ENCODE peak calls at places on chromosomes 16 and 17, in five cellular contexts. D is AG08395; H is stimulated activated CD4-positive, alpha-beta T cell treated with anti-CD3 and anti-CD28 coated beads, Interleukin-4, amount 100 ng/mL, for 4 hours; F is WTC11; P is activated CD4-positive, alpha-beta T cell treated with anti-CD3 and anti-CD28 coated beads for 4 hours. O is an unnamed sample.

GRCh38 chr17:74807925-74808324 is 31.8 kb upstream of the NAT9 start:
- DNase-seq in D (no peak), H (no peak), F (no peak), P (no peak), O (no peak)

GRCh38 chr16:22161401-22161800 is 905 bp upstream of the SDR42E2 start:
- DNase-seq in D (no peak), H (no peak), F (no peak), P (no peak), O (no peak)

GRCh38 chr16:66894055-66894454 is 13.7 kb downstream of the PDP2 start:
- DNase-seq in D (no peak), H (no peak), F (no peak), P (no peak), O (no peak)

GRCh38 chr16:70703835-70704381 is 18.1 kb upstream of the MTSS2 start:
- DNase-seq in D (no peak), H (no peak), F (no peak), P (no peak), O (no peak)

GRCh38 chr17:1975573-1975972 is 49.6 kb downstream of the RTN4RL1 start:
- DNase-seq in D (no peak), H (no peak), F (no peak), P (no peak), O (no peak)

GRCh38 chr17:65163990-65164495 is 26.9 kb downstream of the RGS9 start:
- DNase-seq in D (peak), H (peak), F (no peak), P (peak), O (no peak)

GRCh38 chr17:13484020-13484419 is 117.7 kb downstream of the HS3ST3A1 start:
- DNase-seq in D (peak), H (no peak), F (no peak), P (no peak), O (no peak)

GRCh38 chr17:82213251-82214011 is 789 bp upstream of the CCDC57 start:
- DNase-seq in D (peak), H (peak), F (no peak), P (peak), O (peak)

GRCh38 chr17:81389585-81389984 is 5.7 kb upstream of the BAHCC1 start:
- DNase-seq in D (no peak), H (no peak), F (no peak), P (no peak), O (no peak)

GRCh38 chr17:37447641-37448040 is 41.0 kb downstream of the TADA2A start:
- DNase-seq in D (peak), H (no peak), F (no peak), P (no peak), O (no peak)

GRCh38 chr16:2692948-2693651 is 10.8 kb downstream of the KCTD5 start:
- DNase-seq in D (no peak), H (no peak), F (peak), P (no peak), O (no peak)

GRCh38 chr16:85172465-85173071 is 60.3 kb upstream of the CIBAR2 start:
- DNase-seq in D (peak), H (no peak), F (peak), P (no peak), O (peak)

GRCh38 chr16:74837056-74837455 is 62.4 kb upstream of the FA2H start:
- DNase-seq in D (no peak), H (no peak), F (no peak), P (no peak), O (no peak)

GRCh38 chr16:3458278-3458851 is 14.9 kb downstream of the NAA60 start:
- DNase-seq in D (peak), H (no peak), F (peak), P (peak), O (no peak)